ENCODE peak calls at places on chromosome 12, in seven cellular contexts. L, P, J, T, Y, I and X are unnamed samples.

GRCh38 chr12:88617352-88617751 is 37.1 kb upstream of the KITLG start:
- DNase-seq in L (no peak), P (no peak), J (no peak), T (no peak), Y (no peak), I (no peak), X (no peak)

GRCh38 chr12:51729331-51729730 is 119.2 kb downstream of the FIGNL2 start:
- DNase-seq in L (no peak), P (no peak), J (no peak), T (peak; percentile 22), Y (no peak), I (no peak), X (no peak)

GRCh38 chr12:56941299-56942017 is 7.2 kb upstream of the SDR9C7 start:
- DNase-seq in L (peak; percentile 65), P (peak; percentile 36), J (no peak), T (peak; percentile 69), Y (no peak), I (no peak), X (peak; percentile 36)

GRCh38 chr12:29439506-29439905 is 58.0 kb downstream of the OVCH1 start:
- DNase-seq in L (no peak), P (no peak), J (no peak), T (no peak), Y (no peak), I (no peak), X (no peak)

GRCh38 chr12:131221946-131222249 is 268.2 kb downstream of the ADGRD1 start:
- DNase-seq in L (no peak), P (no peak), J (no peak), T (no peak), Y (no peak), I (no peak), X (no peak)

GRCh38 chr12:116141110-116141832 is 136.2 kb downstream of the MED13L start:
- DNase-seq in L (no peak), P (no peak), J (no peak), T (no peak), Y (peak; percentile 23), I (no peak), X (no peak)

GRCh38 chr12:69442894-69443293 is 27.3 kb upstream of the FRS2 start:
- DNase-seq in L (no peak), P (no peak), J (no peak), T (no peak), Y (no peak), I (no peak), X (no peak)

GRCh38 chr12:62758216-62758615 is 176.7 kb downstream of the PPM1H start:
- DNase-seq in L (no peak), P (no peak), J (no peak), T (peak; percentile 61), Y (no peak), I (no peak), X (peak; percentile 35)

GRCh38 chr12:47190271-47190750 is 110.6 kb upstream of the AMIGO2 start:
- DNase-seq in L (no peak), P (peak; percentile 42), J (no peak), T (no peak), Y (no peak), I (no peak), X (no peak)

GRCh38 chr12:15532364-15532977 is 210.2 kb downstream of the PTPRO start:
- DNase-seq in L (peak; percentile 73), P (peak; percentile 74), J (peak; percentile 3), T (peak; percentile 69), Y (peak; percentile 70), I (no peak), X (peak; percentile 60)

GRCh38 chr12:118649765-118650585 is 273.6 kb downstream of the SUDS3 start:
- DNase-seq in L (no peak), P (no peak), J (no peak), T (no peak), Y (no peak), I (no peak), X (no peak)

GRCh38 chr12:4046150-4046845 is 173.1 kb upstream of the PARP11 start:
- DNase-seq in L (no peak), P (no peak), J (no peak), T (no peak), Y (no peak), I (no peak), X (no peak)

GRCh38 chr12:51070004-51070403 is 13.4 kb downstream of the CSRNP2 start:
- DNase-seq in L (no peak), P (no peak), J (no peak), T (peak; percentile 69), Y (no peak), I (no peak), X (no peak)

GRCh38 chr12:66059670-66060069 is 70.9 kb downstream of the LLPH start:
- DNase-seq in L (no peak), P (no peak), J (no peak), T (no peak), Y (no peak), I (no peak), X (no peak)

GRCh38 chr12:27743601-27744000 is 33.0 kb downstream of the MRPS35 start:
- DNase-seq in L (no peak), P (no peak), J (no peak), T (no peak), Y (no peak), I (no peak), X (no peak)

GRCh38 chr12:3046441-3047200 is 30.6 kb upstream of the TSPAN9 start:
- DNase-seq in L (peak; percentile 12), P (no peak), J (no peak), T (no peak), Y (no peak), I (no peak), X (no peak)

GRCh38 chr12:26895672-26896071 is 42.1 kb downstream of the INTS13 start:
- DNase-seq in L (no peak), P (no peak), J (no peak), T (no peak), Y (no peak), I (no peak), X (no peak)

GRCh38 chr12:113162102-113163029 is 12.8 kb downstream of the CFAP73 start:
- DNase-seq in L (no peak), P (no peak), J (no peak), T (peak; percentile 60), Y (peak; percentile 2), I (no peak), X (no peak)